ENCODE peak calls at places on chromosomes 16 and 17, in six cellular contexts. V, Y, R, J, K and H are unnamed samples.

GRCh38 chr17:336110-337021 is 16.2 kb downstream of the RPH3AL start:
- DNase-seq in V (no peak), Y (no peak), R (no peak), J (no peak), K (no peak), H (no peak)

GRCh38 chr16:10599626-10600025 is 19.2 kb upstream of the EMP2 start:
- DNase-seq in V (no peak), Y (no peak), R (no peak), J (no peak), K (no peak), H (no peak)

GRCh38 chr17:44539664-44540063 is 17.6 kb upstream of the FZD2 start:
- DNase-seq in V (no peak), Y (no peak), R (no peak), J (no peak), K (no peak), H (no peak)

GRCh38 chr16:29641561-29641960 is 21.5 kb upstream of the SPN start:
- DNase-seq in V (no peak), Y (no peak), R (no peak), J (no peak), K (no peak), H (no peak)

GRCh38 chr17:64354824-64355535 is 35.7 kb downstream of the PECAM1 start:
- DNase-seq in V (no peak), Y (no peak), R (no peak), J (no peak), K (no peak), H (no peak)

GRCh38 chr17:15926039-15926740 is 18.7 kb upstream of the ADORA2B start:
- DNase-seq in V (no peak), Y (no peak), R (no peak), J (no peak), K (no peak), H (no peak)

GRCh38 chr17:57422574-57423164 is 166.3 kb downstream of the MSI2 start:
- DNase-seq in V (no peak), Y (no peak), R (no peak), J (no peak), K (no peak), H (no peak)

GRCh38 chr17:61464121-61464905 is 12.1 kb downstream of the TBX4 start:
- DNase-seq in V (no peak), Y (no peak), R (no peak), J (no peak), K (no peak), H (no peak)

GRCh38 chr17:29393451-29393850 is 3.3 kb downstream of the TAOK1 start:
- DNase-seq in V (no peak), Y (no peak), R (no peak), J (no peak), K (no peak), H (no peak)

GRCh38 chr16:3858809-3859208 is 21.7 kb downstream of the CREBBP start:
- DNase-seq in V (no peak), Y (no peak), R (no peak), J (no peak), K (no peak), H (no peak)

GRCh38 chr17:28151001-28151400 is 108.5 kb downstream of the NLK start:
- DNase-seq in V (no peak), Y (no peak), R (no peak), J (no peak), K (no peak), H (no peak)